ENCODE peak calls at places on chromosomes 12 and 14, in eight cellular contexts. One of them, this sample, is unnamed.

GRCh38 chr12:113334786-113335539 is at the start of gene SLC8B1:
- DNase-seq in H9: peak
- DNase-seq in Peyer's patch: peak
- DNase-seq in H1: peak
- DNase-seq in epithelial cell of esophagus: peak
- DNase-seq in AG04450: peak
- DNase-seq in brain microvascular endothelial cell: peak
- DNase-seq in suprapubic skin: peak
- DNase-seq in this sample: peak

GRCh38 chr14:61475316-61475715 is 153.9 kb downstream of the PRKCH start:
- DNase-seq in H9: no peak
- DNase-seq in Peyer's patch: no peak
- DNase-seq in H1: no peak
- DNase-seq in epithelial cell of esophagus: peak
- DNase-seq in AG04450: peak
- DNase-seq in brain microvascular endothelial cell: peak
- DNase-seq in suprapubic skin: no peak
- DNase-seq in this sample: no peak

GRCh38 chr14:46405095-46405494 is 246.5 kb downstream of the RPL10L start:
- DNase-seq in H9: no peak
- DNase-seq in Peyer's patch: no peak
- DNase-seq in H1: no peak
- DNase-seq in epithelial cell of esophagus: peak
- DNase-seq in AG04450: no peak
- DNase-seq in brain microvascular endothelial cell: no peak
- DNase-seq in suprapubic skin: no peak
- DNase-seq in this sample: no peak

GRCh38 chr14:102150636-102151195 is 11.0 kb downstream of the WDR20 start:
- DNase-seq in H9: no peak
- DNase-seq in Peyer's patch: no peak
- DNase-seq in H1: no peak
- DNase-seq in epithelial cell of esophagus: no peak
- DNase-seq in AG04450: no peak
- DNase-seq in brain microvascular endothelial cell: no peak
- DNase-seq in suprapubic skin: no peak
- DNase-seq in this sample: no peak

GRCh38 chr12:115398311-115398781 is 714.4 kb upstream of the TBX3 start:
- DNase-seq in H9: no peak
- DNase-seq in Peyer's patch: peak
- DNase-seq in H1: no peak
- DNase-seq in epithelial cell of esophagus: peak
- DNase-seq in AG04450: no peak
- DNase-seq in brain microvascular endothelial cell: no peak
- DNase-seq in suprapubic skin: no peak
- DNase-seq in this sample: no peak

GRCh38 chr14:35211067-35211466 is 81.1 kb upstream of the PSMA6 start:
- DNase-seq in H9: no peak
- DNase-seq in Peyer's patch: no peak
- DNase-seq in H1: no peak
- DNase-seq in epithelial cell of esophagus: no peak
- DNase-seq in AG04450: no peak
- DNase-seq in brain microvascular endothelial cell: no peak
- DNase-seq in suprapubic skin: no peak
- DNase-seq in this sample: no peak

GRCh38 chr14:35386673-35387125 is 17.9 kb downstream of the NFKBIA start:
- DNase-seq in H9: no peak
- DNase-seq in Peyer's patch: no peak
- DNase-seq in H1: no peak
- DNase-seq in epithelial cell of esophagus: no peak
- DNase-seq in AG04450: no peak
- DNase-seq in brain microvascular endothelial cell: no peak
- DNase-seq in suprapubic skin: no peak
- DNase-seq in this sample: no peak

GRCh38 chr14:100739306-100739705 is 12.6 kb downstream of the DLK1 start:
- DNase-seq in H9: no peak
- DNase-seq in Peyer's patch: no peak
- DNase-seq in H1: no peak
- DNase-seq in epithelial cell of esophagus: no peak
- DNase-seq in AG04450: no peak
- DNase-seq in brain microvascular endothelial cell: no peak
- DNase-seq in suprapubic skin: peak
- DNase-seq in this sample: no peak

GRCh38 chr12:113252494-113252893 is 31.2 kb downstream of the TPCN1 start:
- DNase-seq in H9: no peak
- DNase-seq in Peyer's patch: peak
- DNase-seq in H1: no peak
- DNase-seq in epithelial cell of esophagus: no peak
- DNase-seq in AG04450: no peak
- DNase-seq in brain microvascular endothelial cell: no peak
- DNase-seq in suprapubic skin: no peak
- DNase-seq in this sample: no peak

GRCh38 chr12:58914457-58914856 is 5.8 kb downstream of the LRIG3 start:
- DNase-seq in H9: no peak
- DNase-seq in Peyer's patch: no peak
- DNase-seq in H1: no peak
- DNase-seq in epithelial cell of esophagus: peak
- DNase-seq in AG04450: no peak
- DNase-seq in brain microvascular endothelial cell: no peak
- DNase-seq in suprapubic skin: no peak
- DNase-seq in this sample: no peak

GRCh38 chr14:86847176-86847575 is 1145.8 kb downstream of the GALC start:
- DNase-seq in H9: no peak
- DNase-seq in Peyer's patch: no peak
- DNase-seq in H1: no peak
- DNase-seq in epithelial cell of esophagus: no peak
- DNase-seq in AG04450: no peak
- DNase-seq in brain microvascular endothelial cell: no peak
- DNase-seq in suprapubic skin: no peak
- DNase-seq in this sample: no peak

GRCh38 chr14:98949506-98950135 is 322.4 kb downstream of the BCL11B start:
- DNase-seq in H9: no peak
- DNase-seq in Peyer's patch: no peak
- DNase-seq in H1: no peak
- DNase-seq in epithelial cell of esophagus: peak
- DNase-seq in AG04450: no peak
- DNase-seq in brain microvascular endothelial cell: no peak
- DNase-seq in suprapubic skin: peak
- DNase-seq in this sample: no peak

GRCh38 chr12:39176376-39176775 is 266.5 kb downstream of the KIF21A start:
- DNase-seq in H9: no peak
- DNase-seq in Peyer's patch: no peak
- DNase-seq in H1: no peak
- DNase-seq in epithelial cell of esophagus: no peak
- DNase-seq in AG04450: no peak
- DNase-seq in brain microvascular endothelial cell: no peak
- DNase-seq in suprapubic skin: no peak
- DNase-seq in this sample: no peak

GRCh38 chr14:93231129-93231979 is 24.3 kb downstream of the UBR7 start:
- DNase-seq in H9: no peak
- DNase-seq in Peyer's patch: no peak
- DNase-seq in H1: no peak
- DNase-seq in epithelial cell of esophagus: peak
- DNase-seq in AG04450: no peak
- DNase-seq in brain microvascular endothelial cell: peak
- DNase-seq in suprapubic skin: no peak
- DNase-seq in this sample: peak

GRCh38 chr14:104874571-104875411 is 9.7 kb downstream of the CEP170B start:
- DNase-seq in H9: no peak
- DNase-seq in Peyer's patch: no peak
- DNase-seq in H1: no peak
- DNase-seq in epithelial cell of esophagus: no peak
- DNase-seq in AG04450: no peak
- DNase-seq in brain microvascular endothelial cell: no peak
- DNase-seq in suprapubic skin: no peak
- DNase-seq in this sample: no peak

GRCh38 chr12:112839386-112839972 is 47.9 kb downstream of the RPH3A start:
- DNase-seq in H9: no peak
- DNase-seq in Peyer's patch: no peak
- DNase-seq in H1: no peak
- DNase-seq in epithelial cell of esophagus: peak
- DNase-seq in AG04450: no peak
- DNase-seq in brain microvascular endothelial cell: peak
- DNase-seq in suprapubic skin: peak
- DNase-seq in this sample: no peak

GRCh38 chr12:29322157-29322556 is 58.8 kb downstream of the ERGIC2 start:
- DNase-seq in H9: no peak
- DNase-seq in Peyer's patch: no peak
- DNase-seq in H1: no peak
- DNase-seq in epithelial cell of esophagus: no peak
- DNase-seq in AG04450: no peak
- DNase-seq in brain microvascular endothelial cell: no peak
- DNase-seq in suprapubic skin: no peak
- DNase-seq in this sample: no peak

GRCh38 chr12:27801630-27802029 is 21.6 kb upstream of the MANSC4 start:
- DNase-seq in H9: no peak
- DNase-seq in Peyer's patch: no peak
- DNase-seq in H1: no peak
- DNase-seq in epithelial cell of esophagus: no peak
- DNase-seq in AG04450: no peak
- DNase-seq in brain microvascular endothelial cell: no peak
- DNase-seq in suprapubic skin: no peak
- DNase-seq in this sample: no peak

GRCh38 chr12:27802511-27802910 is 22.5 kb upstream of the MANSC4 start:
- DNase-seq in H9: no peak
- DNase-seq in Peyer's patch: no peak
- DNase-seq in H1: no peak
- DNase-seq in epithelial cell of esophagus: no peak
- DNase-seq in AG04450: no peak
- DNase-seq in brain microvascular endothelial cell: no peak
- DNase-seq in suprapubic skin: no peak
- DNase-seq in this sample: no peak

GRCh38 chr12:27805238-27805637 is 25.2 kb upstream of the MANSC4 start:
- DNase-seq in H9: no peak
- DNase-seq in Peyer's patch: no peak
- DNase-seq in H1: no peak
- DNase-seq in epithelial cell of esophagus: no peak
- DNase-seq in AG04450: no peak
- DNase-seq in brain microvascular endothelial cell: no peak
- DNase-seq in suprapubic skin: no peak
- DNase-seq in this sample: no peak

GRCh38 chr12:27800819-27801218 is 20.8 kb upstream of the MANSC4 start:
- DNase-seq in H9: no peak
- DNase-seq in Peyer's patch: no peak
- DNase-seq in H1: no peak
- DNase-seq in epithelial cell of esophagus: no peak
- DNase-seq in AG04450: no peak
- DNase-seq in brain microvascular endothelial cell: no peak
- DNase-seq in suprapubic skin: no peak
- DNase-seq in this sample: no peak

GRCh38 chr12:27802936-27803335 is 22.9 kb upstream of the MANSC4 start:
- DNase-seq in H9: no peak
- DNase-seq in Peyer's patch: no peak
- DNase-seq in H1: no peak
- DNase-seq in epithelial cell of esophagus: no peak
- DNase-seq in AG04450: no peak
- DNase-seq in brain microvascular endothelial cell: no peak
- DNase-seq in suprapubic skin: no peak
- DNase-seq in this sample: no peak
- TF ChIP-seq CTCF in H9: no peak
- TF ChIP-seq CTCF in Peyer's patch: no peak
- TF ChIP-seq CTCF in H1: no peak
- TF ChIP-seq CTCF in epithelial cell of esophagus: no peak
- TF ChIP-seq CTCF in AG04450: no peak
- TF ChIP-seq CTCF in brain microvascular endothelial cell: no peak
- TF ChIP-seq CTCF in suprapubic skin: no peak
- TF ChIP-seq CTCF in this sample: no peak

DNA sequence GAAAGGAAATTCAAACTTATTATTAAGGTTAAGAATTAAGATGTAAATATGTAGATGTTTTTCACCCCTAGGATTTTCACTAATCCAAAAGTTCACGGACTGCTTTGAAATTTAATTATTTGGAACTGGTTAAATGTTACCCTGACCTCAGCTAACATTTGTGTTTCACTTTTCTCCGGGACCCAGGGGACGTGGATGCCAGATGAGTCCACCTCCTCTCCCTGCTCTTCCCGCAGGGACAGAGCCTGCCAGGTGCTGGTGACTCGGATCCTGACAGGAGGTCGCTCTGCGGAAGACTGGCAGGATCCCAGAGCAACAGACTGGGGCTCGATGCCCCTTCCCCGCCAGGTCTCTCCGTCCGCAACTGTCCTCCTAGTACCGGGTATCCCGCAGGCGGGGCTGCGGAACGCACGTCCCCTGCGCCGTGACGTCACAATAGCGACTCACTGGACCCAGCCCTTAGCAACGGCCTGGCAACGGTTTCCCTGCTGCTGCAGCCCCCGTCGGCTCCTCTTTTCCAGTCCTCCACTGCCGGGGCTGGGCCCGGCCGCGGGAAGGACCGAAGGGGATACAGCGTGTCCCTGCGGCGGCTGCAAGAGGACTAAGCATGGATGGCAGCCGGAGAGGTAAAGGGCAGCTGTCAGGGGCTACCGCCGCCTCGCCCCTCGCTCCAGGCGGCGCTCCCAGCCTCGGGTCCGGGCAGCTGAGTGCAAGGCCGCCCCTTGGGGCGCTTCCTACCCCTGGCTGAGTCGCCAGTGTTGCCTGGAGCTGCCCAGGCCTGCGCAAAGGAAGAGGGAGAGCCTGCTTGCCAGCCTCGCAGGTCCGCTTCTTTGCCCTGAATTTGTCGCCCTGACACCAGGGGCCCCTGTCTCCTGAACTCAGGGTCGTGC is at the start of gene SPATA7:
- DNase-seq in H9: peak
- DNase-seq in Peyer's patch: peak
- DNase-seq in H1: peak
- DNase-seq in epithelial cell of esophagus: peak
- DNase-seq in AG04450: peak
- DNase-seq in brain microvascular endothelial cell: peak
- DNase-seq in suprapubic skin: peak
- DNase-seq in this sample: peak
- TF ChIP-seq CTCF in H9: no peak
- TF ChIP-seq CTCF in Peyer's patch: no peak
- TF ChIP-seq CTCF in H1: no peak
- TF ChIP-seq CTCF in epithelial cell of esophagus: no peak
- TF ChIP-seq CTCF in AG04450: no peak
- TF ChIP-seq CTCF in brain microvascular endothelial cell: peak
- TF ChIP-seq CTCF in suprapubic skin: no peak
- TF ChIP-seq CTCF in this sample: no peak

GRCh38 chr14:64800000-64800399 is 79.7 kb downstream of the SPTB start:
- DNase-seq in H9: peak
- DNase-seq in Peyer's patch: no peak
- DNase-seq in H1: no peak
- DNase-seq in epithelial cell of esophagus: peak
- DNase-seq in AG04450: no peak
- DNase-seq in brain microvascular endothelial cell: peak
- DNase-seq in suprapubic skin: no peak
- DNase-seq in this sample: no peak
- TF ChIP-seq CTCF in H9: peak
- TF ChIP-seq CTCF in Peyer's patch: no peak
- TF ChIP-seq CTCF in H1: peak
- TF ChIP-seq CTCF in epithelial cell of esophagus: peak
- TF ChIP-seq CTCF in AG04450: peak
- TF ChIP-seq CTCF in brain microvascular endothelial cell: peak
- TF ChIP-seq CTCF in suprapubic skin: no peak
- TF ChIP-seq CTCF in this sample: peak

GRCh38 chr12:98935847-98936246 is 290.8 kb downstream of the APAF1 start:
- DNase-seq in H9: no peak
- DNase-seq in Peyer's patch: no peak
- DNase-seq in H1: no peak
- DNase-seq in epithelial cell of esophagus: no peak
- DNase-seq in AG04450: no peak
- DNase-seq in brain microvascular endothelial cell: no peak
- DNase-seq in suprapubic skin: no peak
- DNase-seq in this sample: no peak

GRCh38 chr12:98939926-98940325 is 294.8 kb downstream of the APAF1 start:
- DNase-seq in H9: no peak
- DNase-seq in Peyer's patch: no peak
- DNase-seq in H1: no peak
- DNase-seq in epithelial cell of esophagus: no peak
- DNase-seq in AG04450: no peak
- DNase-seq in brain microvascular endothelial cell: no peak
- DNase-seq in suprapubic skin: no peak
- DNase-seq in this sample: no peak

GRCh38 chr12:98939350-98939749 is 294.3 kb downstream of the APAF1 start:
- DNase-seq in H9: no peak
- DNase-seq in Peyer's patch: no peak
- DNase-seq in H1: no peak
- DNase-seq in epithelial cell of esophagus: peak
- DNase-seq in AG04450: no peak
- DNase-seq in brain microvascular endothelial cell: peak
- DNase-seq in suprapubic skin: no peak
- DNase-seq in this sample: no peak
- TF ChIP-seq CTCF in H9: peak
- TF ChIP-seq CTCF in Peyer's patch: no peak
- TF ChIP-seq CTCF in H1: peak
- TF ChIP-seq CTCF in epithelial cell of esophagus: peak
- TF ChIP-seq CTCF in AG04450: peak
- TF ChIP-seq CTCF in brain microvascular endothelial cell: peak
- TF ChIP-seq CTCF in suprapubic skin: no peak
- TF ChIP-seq CTCF in this sample: peak

This sample was measured in D721Med.